ENCODE peak calls at places on chromosomes 5 and 9, in eight cellular contexts. F is SJCRH30, Z is left colon, Q is NCI-H1436, B is AG08396, L is NCI-H2081, C is OCI-LY7, Y is H7. N is an unnamed sample.

GRCh38 chr9:133113163-133113927 is 7.7 kb downstream of the RALGDS start:
- DNase-seq in F (no peak), Z (no peak), Q (no peak), B (no peak), L (no peak), C (no peak), Y (no peak), N (peak)

GRCh38 chr5:58407042-58407709 is 52.7 kb downstream of the PLK2 start:
- DNase-seq in F (no peak), Z (no peak), Q (no peak), B (peak), L (no peak), C (no peak), Y (no peak), N (no peak)

GRCh38 chr5:115424030-115424429 is 120.5 kb downstream of the FEM1C start:
- DNase-seq in F (peak), Z (no peak), Q (no peak), B (no peak), L (no peak), C (no peak), Y (no peak), N (no peak)

GRCh38 chr9:89171693-89172092 is 6.9 kb downstream of the SHC3 start:
- DNase-seq in F (no peak), Z (no peak), Q (no peak), B (no peak), L (no peak), C (no peak), Y (peak), N (no peak)

GRCh38 chr9:72680593-72681317 is 159.3 kb downstream of the TMC1 start:
- DNase-seq in F (no peak), Z (no peak), Q (peak), B (no peak), L (peak), C (no peak), Y (peak), N (no peak)

GRCh38 chr9:92176068-92176799 is 61.0 kb upstream of the SPTLC1 start:
- DNase-seq in F (peak), Z (no peak), Q (no peak), B (peak), L (no peak), C (peak), Y (peak), N (no peak)

GRCh38 chr9:20024159-20024571 is 235.3 kb upstream of the SLC24A2 start:
- DNase-seq in F (no peak), Z (no peak), Q (no peak), B (no peak), L (no peak), C (no peak), Y (no peak), N (no peak)

GRCh38 chr5:81425569-81425968 is 31.6 kb upstream of the ACOT12 start:
- DNase-seq in F (no peak), Z (no peak), Q (peak), B (peak), L (peak), C (peak), Y (no peak), N (no peak)

GRCh38 chr5:997711-998110 is 10.9 kb upstream of the NKD2 start:
- DNase-seq in F (no peak), Z (no peak), Q (no peak), B (no peak), L (no peak), C (no peak), Y (peak), N (no peak)

GRCh38 chr5:57817001-57817453 is 334.4 kb upstream of the ACTBL2 start:
- DNase-seq in F (no peak), Z (no peak), Q (no peak), B (no peak), L (no peak), C (no peak), Y (no peak), N (no peak)

GRCh38 chr5:154366353-154366752 is 79.4 kb upstream of the SAP30L start:
- DNase-seq in F (no peak), Z (no peak), Q (no peak), B (no peak), L (no peak), C (no peak), Y (no peak), N (no peak)

GRCh38 chr9:116494815-116495634 is 192.1 kb upstream of the TRIM32 start:
- DNase-seq in F (no peak), Z (peak), Q (peak), B (no peak), L (peak), C (peak), Y (no peak), N (no peak)